ENCODE peak calls at places on chromosomes 6 and 20, in five cellular contexts. One of them, this sample, is unnamed.

GRCh38 chr6:16766043-16766521 is 4.8 kb upstream of the ATXN1 start:
- DNase-seq in DND-41: no peak
- DNase-seq in Karpas-422: no peak
- DNase-seq in kidney: no peak
- DNase-seq in LoVo: peak
- DNase-seq in this sample: no peak

GRCh38 chr6:158287047-158287446 is 25.2 kb upstream of the TULP4 start:
- DNase-seq in DND-41: no peak
- DNase-seq in Karpas-422: no peak
- DNase-seq in kidney: no peak
- DNase-seq in LoVo: peak
- DNase-seq in this sample: no peak

GRCh38 chr6:128519132-128519930 is 1.1 kb downstream of the PTPRK start:
- DNase-seq in DND-41: no peak
- DNase-seq in Karpas-422: no peak
- DNase-seq in LoVo: peak
- DNase-seq in kidney: peak
- DNase-seq in this sample: peak

GRCh38 chr6:111872521-111873177 is 603 bp downstream of the FYN start:
- DNase-seq in DND-41: peak
- DNase-seq in LoVo: no peak
- DNase-seq in kidney: peak
- DNase-seq in Karpas-422: peak
- DNase-seq in this sample: no peak

GRCh38 chr6:166494757-166495486 is 91.6 kb downstream of the RAMACL start:
- DNase-seq in Karpas-422: no peak
- DNase-seq in DND-41: no peak
- DNase-seq in LoVo: no peak
- DNase-seq in kidney: no peak
- DNase-seq in this sample: no peak

GRCh38 chr6:21808551-21809181 is 215.1 kb downstream of the SOX4 start:
- DNase-seq in Karpas-422: no peak
- DNase-seq in LoVo: peak
- DNase-seq in DND-41: no peak
- DNase-seq in kidney: no peak
- DNase-seq in this sample: no peak

GRCh38 chr6:56102216-56102615 is 145.2 kb downstream of the COL21A1 start:
- DNase-seq in kidney: no peak
- DNase-seq in DND-41: no peak
- DNase-seq in Karpas-422: no peak
- DNase-seq in LoVo: no peak
- DNase-seq in this sample: no peak

GRCh38 chr20:51665543-51666118 is 102.6 kb downstream of the ATP9A start:
- DNase-seq in kidney: no peak
- DNase-seq in LoVo: peak
- DNase-seq in Karpas-422: no peak
- DNase-seq in DND-41: no peak
- DNase-seq in this sample: no peak

GRCh38 chr6:56759521-56759920 is 116.8 kb upstream of the DST start:
- DNase-seq in LoVo: no peak
- DNase-seq in kidney: no peak
- DNase-seq in DND-41: no peak
- DNase-seq in Karpas-422: peak
- DNase-seq in this sample: no peak

GRCh38 chr20:61883867-61884393 is 181.8 kb downstream of the TAF4 start:
- DNase-seq in Karpas-422: no peak
- DNase-seq in DND-41: no peak
- DNase-seq in LoVo: no peak
- DNase-seq in kidney: no peak
- DNase-seq in this sample: no peak

GRCh38 chr6:165636415-165637048 is 26.5 kb downstream of the PDE10A start:
- DNase-seq in LoVo: no peak
- DNase-seq in Karpas-422: no peak
- DNase-seq in DND-41: no peak
- DNase-seq in kidney: no peak
- DNase-seq in this sample: no peak

GRCh38 chr20:50165687-50166554 is 12.4 kb upstream of the PEDS1 start:
- DNase-seq in Karpas-422: peak
- DNase-seq in LoVo: peak
- DNase-seq in kidney: peak
- DNase-seq in DND-41: peak
- DNase-seq in this sample: peak

GRCh38 chr6:148497256-148497655 is 154.6 kb downstream of the SASH1 start:
- DNase-seq in DND-41: no peak
- DNase-seq in LoVo: peak
- DNase-seq in kidney: no peak
- DNase-seq in Karpas-422: no peak
- DNase-seq in this sample: no peak

GRCh38 chr6:121688974-121689373 is 253.5 kb downstream of the GJA1 start:
- DNase-seq in Karpas-422: no peak
- DNase-seq in kidney: no peak
- DNase-seq in LoVo: no peak
- DNase-seq in DND-41: peak
- DNase-seq in this sample: no peak

This sample was measured in HepG2.